ENCODE peak calls at places on chromosomes 13 and 19, in four cellular contexts. Q is ovary, O is A549, D is lower leg skin. H is an unnamed sample.

GRCh38 chr13:73040968-73041580 is 17.7 kb upstream of the KLF5 start:
- DNase-seq in Q (no peak), O (peak; percentile 86), D (no peak), H (no peak)

GRCh38 chr19:48283908-48284307 is 14.0 kb downstream of the ZNF114 start:
- DNase-seq in Q (no peak), O (no peak), D (no peak), H (no peak)

GRCh38 chr13:35475131-35475959 is 1.1 kb downstream of the MAB21L1 start:
- DNase-seq in Q (peak; percentile 60), O (no peak), D (no peak), H (peak; percentile 46)

GRCh38 chr19:13634658-13635057 is 128.4 kb upstream of the CACNA1A start:
- DNase-seq in Q (no peak), O (no peak), D (no peak), H (no peak)

GRCh38 chr13:99417151-99417820 is 84.0 kb upstream of the TM9SF2 start:
- DNase-seq in Q (no peak), O (no peak), D (peak; percentile 68), H (no peak)

GRCh38 chr13:75458696-75459422 is 23.1 kb downstream of the TBC1D4 start:
- DNase-seq in Q (no peak), O (no peak), D (no peak), H (peak; percentile 4)

GRCh38 chr13:40549500-40550094 is 116.8 kb downstream of the FOXO1 start:
- DNase-seq in Q (no peak), O (no peak), D (no peak), H (no peak)

GRCh38 chr19:14146789-14147216 is 10.4 kb upstream of the ASF1B start:
- DNase-seq in Q (no peak), O (no peak), D (no peak), H (no peak)

GRCh38 chr19:17647071-17648020 is 40.8 kb downstream of the UNC13A start:
- DNase-seq in Q (no peak), O (no peak), D (no peak), H (no peak)

GRCh38 chr13:23956106-23956505 is 58.8 kb upstream of the C1QTNF9B start:
- DNase-seq in Q (no peak), O (peak; percentile 33), D (no peak), H (no peak)

GRCh38 chr13:73913043-73913740 is 221.0 kb downstream of the KLF12 start:
- DNase-seq in Q (no peak), O (no peak), D (no peak), H (no peak)

GRCh38 chr19:35249848-35250711 is 1.3 kb downstream of the LSR start:
- DNase-seq in Q (no peak), O (no peak), D (peak; percentile 77), H (no peak)

GRCh38 chr13:66375756-66376155 is 854.4 kb downstream of the PCDH9 start:
- DNase-seq in Q (no peak), O (no peak), D (no peak), H (no peak)

GRCh38 chr13:114063545-114064515 is 68.6 kb downstream of the RASA3 start:
- DNase-seq in Q (peak; percentile 65), O (peak; percentile 60), D (no peak), H (no peak)

GRCh38 chr19:35843676-35844481 is 8.4 kb downstream of the NPHS1 start:
- DNase-seq in Q (no peak), O (peak; percentile 88), D (no peak), H (no peak)

GRCh38 chr19:31402931-31403330 is 53.7 kb upstream of the TSHZ3 start:
- DNase-seq in Q (no peak), O (no peak), D (no peak), H (no peak)
- TF ChIP-seq CTCF in Q (no peak), O (no peak), D (no peak), H (no peak)

GRCh38 chr13:109346060-109346459 is 440.3 kb downstream of the IRS2 start:
- DNase-seq in Q (no peak), O (no peak), D (no peak), H (no peak)
- TF ChIP-seq CTCF in Q (no peak), O (no peak), D (no peak), H (no peak)

GRCh38 chr13:94063096-94063495 is 416.4 kb downstream of the DCT start:
- DNase-seq in Q (no peak), O (no peak), D (no peak), H (no peak)
- TF ChIP-seq CTCF in Q (no peak), O (no peak), D (no peak), H (no peak)

GRCh38 chr19:19471682-19472081 is 43.7 kb downstream of the TSSK6 start:
- DNase-seq in Q (no peak), O (no peak), D (no peak), H (no peak)

GRCh38 chr19:19474950-19475781 is 40.2 kb downstream of the TSSK6 start:
- DNase-seq in Q (peak; percentile 64), O (no peak), D (no peak), H (no peak)

GRCh38 chr19:19477705-19478383 is 37.5 kb downstream of the TSSK6 start:
- DNase-seq in Q (no peak), O (no peak), D (no peak), H (no peak)

GRCh38 chr19:19480688-19481087 is 34.7 kb downstream of the TSSK6 start:
- DNase-seq in Q (no peak), O (no peak), D (no peak), H (no peak)

GRCh38 chr19:19475845-19476828 is 39.2 kb downstream of the TSSK6 start:
- DNase-seq in Q (no peak), O (peak; percentile 44), D (no peak), H (no peak)
- TF ChIP-seq CTCF in Q (no peak), O (no peak), D (no peak), H (no peak)

GRCh38 chr19:33275933-33276619 is 26.3 kb downstream of the CEBPA start:
- DNase-seq in Q (no peak), O (no peak), D (no peak), H (no peak)
- TF ChIP-seq CTCF in Q (no peak), O (no peak), D (no peak), H (no peak)

DNA sequence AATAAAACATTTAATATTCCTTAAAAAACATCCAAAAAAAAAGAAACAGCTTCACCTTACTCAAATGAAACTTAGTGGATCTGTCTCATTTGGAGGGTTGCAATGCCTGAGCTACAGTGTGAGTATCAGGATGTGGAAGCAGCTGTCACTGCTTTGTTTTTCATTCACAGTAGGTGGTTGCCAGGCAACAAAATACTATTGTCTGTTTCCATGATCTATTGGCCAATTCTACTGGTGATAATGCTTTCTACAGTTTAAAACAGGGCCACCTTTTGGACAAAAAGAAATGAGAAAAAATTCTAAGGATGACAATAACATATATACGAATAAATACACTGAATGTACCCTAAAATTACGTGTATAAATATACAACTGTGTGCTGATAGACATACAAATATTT is 3.0 kb downstream of the ENOX1 start:
- DNase-seq in Q (no peak), O (peak; percentile 27), D (no peak), H (peak; percentile 51)
- TF ChIP-seq CTCF in Q (no peak), O (no peak), D (no peak), H (no peak)

GRCh38 chr19:40534148-40534547 is 42.5 kb upstream of the SHKBP1 start:
- DNase-seq in Q (no peak), O (no peak), D (no peak), H (no peak)

GRCh38 chr19:40530091-40530901 is 46.4 kb upstream of the SHKBP1 start:
- DNase-seq in Q (peak; percentile 67), O (no peak), D (no peak), H (peak; percentile 73)

GRCh38 chr19:40528533-40529092 is 48.1 kb upstream of the SHKBP1 start:
- DNase-seq in Q (no peak), O (no peak), D (no peak), H (no peak)

GRCh38 chr19:40529093-40529954 is 47.3 kb upstream of the SHKBP1 start:
- DNase-seq in Q (peak; percentile 90), O (peak; percentile 94), D (peak; percentile 97), H (peak; percentile 85)

GRCh38 chr19:40533508-40533907 is 43.2 kb upstream of the SHKBP1 start:
- DNase-seq in Q (no peak), O (peak; percentile 66), D (no peak), H (no peak)
- TF ChIP-seq CTCF in Q (no peak), O (peak; percentile 54), D (no peak), H (no peak)